ENCODE peak calls at places on chromosome 22, in nine cellular contexts. S, G, R, E, K, X, B, Z and A are unnamed samples.

GRCh38 chr22:36331306-36331911 is 56.4 kb downstream of the MYH9 start:
- DNase-seq in R (peak), S (peak), X (peak), G (peak), K (peak), Z (peak), E (peak), B (peak), A (peak)

GRCh38 chr22:46592390-46592872 is 27.8 kb upstream of the GRAMD4 start:
- DNase-seq in S (peak), E (peak), R (peak), B (no peak), X (peak), Z (peak), K (no peak), G (no peak), A (peak)

GRCh38 chr22:46542011-46542985 is 4.9 kb upstream of the CELSR1 start:
- DNase-seq in B (peak), S (peak), X (peak), R (peak), E (peak), Z (peak), G (peak), K (no peak), A (peak)

GRCh38 chr22:46612904-46613605 is 7.1 kb upstream of the GRAMD4 start:
- DNase-seq in B (peak), S (no peak), K (no peak), E (no peak), Z (peak), G (no peak), X (no peak), R (no peak), A (peak)

GRCh38 chr22:20995329-20996030 is 6.4 kb downstream of the THAP7 start:
- DNase-seq in K (no peak), R (no peak), Z (no peak), E (no peak), X (no peak), B (no peak), G (no peak), S (no peak), A (no peak)

GRCh38 chr22:45424241-45424731 is 10.8 kb downstream of the RIBC2 start:
- DNase-seq in S (no peak), Z (no peak), G (no peak), E (no peak), B (peak), R (no peak), K (no peak), X (no peak), A (no peak)

GRCh38 chr22:45961679-45962430 is 15.1 kb downstream of the WNT7B start:
- DNase-seq in Z (no peak), G (no peak), K (no peak), S (no peak), X (no peak), R (no peak), B (no peak), E (no peak), A (no peak)

GRCh38 chr22:45254789-45255261 is 14.1 kb upstream of the KIAA0930 start:
- DNase-seq in Z (no peak), R (peak), G (no peak), X (no peak), S (peak), E (no peak), B (no peak), K (no peak), A (peak)

GRCh38 chr22:19438286-19438685 is 5.9 kb downstream of the MRPL40 start:
- DNase-seq in K (no peak), R (no peak), E (no peak), G (no peak), B (no peak), X (no peak), S (no peak), Z (no peak), A (no peak)

GRCh38 chr22:38355275-38355674 is 38.0 kb upstream of the CSNK1E start:
- DNase-seq in R (no peak), X (no peak), E (no peak), K (no peak), Z (no peak), G (no peak), S (peak), B (no peak), A (no peak)

GRCh38 chr22:31605851-31606585 is 56.0 kb downstream of the PISD start:
- DNase-seq in Z (no peak), S (no peak), K (no peak), X (peak), E (no peak), G (no peak), R (no peak), B (no peak), A (no peak)

GRCh38 chr22:44723801-44724200 is 21.8 kb downstream of the PRR5 start:
- DNase-seq in B (no peak), S (no peak), R (peak), Z (peak), K (no peak), E (peak), G (no peak), X (no peak), A (peak)

GRCh38 chr22:44107341-44107740 is 73.4 kb upstream of the PARVG start:
- DNase-seq in Z (no peak), G (no peak), S (no peak), B (no peak), E (no peak), K (no peak), X (no peak), R (peak), A (no peak)

DNA sequence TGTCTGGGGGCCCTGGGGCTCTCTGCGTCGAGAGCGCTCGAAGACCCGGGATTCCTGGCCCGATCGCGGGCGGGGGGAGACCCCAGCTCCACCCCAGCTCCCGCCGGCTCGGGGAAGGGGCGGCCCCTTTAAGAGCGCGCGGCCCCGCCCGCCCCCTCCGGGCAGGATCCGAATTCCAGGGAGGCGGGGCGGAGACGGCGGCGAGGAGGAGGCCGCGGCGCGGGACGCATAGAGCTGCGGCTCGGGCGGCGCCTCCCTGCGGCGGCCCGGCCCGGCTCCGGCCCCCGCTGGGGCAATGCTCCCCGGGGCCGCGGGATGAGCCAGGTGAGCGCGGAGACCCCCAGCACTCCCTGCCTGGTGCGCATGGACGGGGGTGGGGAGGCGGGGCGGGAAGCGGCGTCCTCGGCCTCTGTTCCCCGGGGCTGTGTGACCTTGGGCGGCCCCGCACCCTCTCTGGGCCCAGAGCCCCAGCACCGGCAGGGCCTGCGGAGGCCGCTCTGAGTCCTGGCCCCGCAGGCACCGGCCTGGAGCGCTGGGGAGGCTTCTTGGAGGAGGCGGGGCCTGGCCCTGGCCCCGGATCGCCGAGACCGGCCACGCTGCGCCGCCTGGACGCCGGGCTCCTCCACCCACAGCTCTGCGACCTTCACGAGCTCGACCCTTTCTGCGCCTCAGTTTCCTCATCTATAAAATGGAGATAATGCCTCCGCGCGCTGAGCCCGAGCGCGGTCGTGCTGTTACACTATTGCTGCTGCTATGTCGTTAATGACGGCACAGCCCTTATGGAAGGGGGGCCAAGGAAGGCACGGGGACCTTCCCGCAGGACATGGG is 594 bp downstream of the GAS2L1 start:
- DNase-seq in G (peak), B (no peak), K (no peak), E (peak), Z (peak), S (peak), X (no peak), R (peak), A (no peak)
- TF ChIP-seq CTCF in G (no peak), B (no peak), K (no peak), E (peak), Z (no peak), S (no peak), X (no peak), R (no peak), A (no peak)

GRCh38 chr22:26826431-26826935 is 169.1 kb downstream of the MIAT start:
- DNase-seq in K (no peak), S (no peak), X (no peak), B (no peak), E (no peak), Z (no peak), G (no peak), R (no peak), A (no peak)

GRCh38 chr22:26823966-26824365 is 166.6 kb downstream of the MIAT start:
- DNase-seq in G (no peak), X (no peak), B (no peak), E (no peak), S (no peak), R (no peak), Z (no peak), K (no peak), A (no peak)

GRCh38 chr22:26825960-26826359 is 168.6 kb downstream of the MIAT start:
- DNase-seq in Z (no peak), E (no peak), K (no peak), S (no peak), B (no peak), G (no peak), X (no peak), R (no peak), A (no peak)

GRCh38 chr22:26821854-26822253 is 164.5 kb downstream of the MIAT start:
- DNase-seq in B (no peak), G (no peak), X (no peak), R (no peak), K (no peak), E (no peak), Z (no peak), S (no peak), A (no peak)

DNA sequence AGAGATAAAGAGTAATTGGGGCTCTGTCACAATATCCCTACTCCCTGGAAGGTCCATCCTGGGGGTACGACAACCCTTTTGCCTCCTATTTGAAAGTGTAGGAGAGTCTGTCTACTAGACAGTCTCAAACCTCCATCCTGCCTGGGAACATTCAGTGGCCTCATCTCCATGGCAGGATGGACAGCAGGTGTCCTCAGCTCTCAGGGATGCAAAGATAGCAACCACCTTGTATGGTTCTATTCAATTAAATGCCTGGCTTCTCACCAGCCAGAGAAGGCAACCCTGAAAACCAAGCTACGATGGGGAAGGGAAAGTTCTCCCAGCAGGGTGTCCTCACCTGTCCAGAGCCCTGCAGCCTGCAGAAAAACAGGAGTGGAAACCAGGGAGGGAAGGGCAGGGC is 164.9 kb downstream of the MIAT start:
- DNase-seq in R (no peak), E (no peak), B (no peak), X (no peak), K (no peak), S (no peak), G (no peak), Z (no peak), A (no peak)
- TF ChIP-seq CTCF in R (no peak), E (no peak), B (no peak), X (no peak), K (no peak), S (no peak), G (no peak), Z (no peak), A (no peak)

DNA sequence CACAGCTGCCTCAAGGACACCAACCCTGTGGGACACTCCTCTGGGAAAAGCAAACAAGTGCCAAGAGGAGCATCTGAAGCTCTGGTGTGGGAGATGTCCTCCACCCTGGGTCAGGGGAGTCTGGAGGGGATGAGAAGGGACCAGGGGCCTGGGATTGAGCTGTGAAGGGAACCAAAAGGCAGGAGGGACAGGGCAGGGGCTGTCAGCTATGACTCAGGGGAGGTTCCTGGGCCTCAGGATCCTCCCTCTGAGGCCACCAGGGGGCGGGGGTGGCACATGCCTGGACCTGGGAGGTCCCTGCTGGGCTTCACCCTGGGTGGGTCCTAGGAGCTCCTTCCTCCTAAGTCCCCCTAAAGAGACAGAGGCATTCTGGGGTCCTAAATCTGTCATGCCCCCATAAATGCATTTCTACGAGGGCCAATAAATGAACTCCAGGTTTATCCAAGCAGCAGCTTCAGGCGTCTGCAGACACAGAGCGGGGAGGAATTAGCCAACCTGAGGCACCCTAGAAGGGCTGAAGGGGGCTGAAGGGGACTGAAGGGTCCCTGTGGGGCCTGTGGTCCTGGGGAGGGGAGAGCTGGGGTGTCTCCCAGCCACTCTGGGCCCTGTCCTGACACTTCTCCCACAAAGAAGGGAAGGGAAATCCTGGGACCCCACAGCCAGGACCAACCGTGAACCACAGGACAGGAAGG is 31.9 kb upstream of the IGLL5 start:
- DNase-seq in X (no peak), E (no peak), K (no peak), G (peak), R (no peak), S (peak), Z (peak), B (no peak), A (no peak)
- TF ChIP-seq CTCF in X (peak), E (peak), K (no peak), G (peak), R (peak), S (peak), Z (peak), B (peak), A (peak)

DNA sequence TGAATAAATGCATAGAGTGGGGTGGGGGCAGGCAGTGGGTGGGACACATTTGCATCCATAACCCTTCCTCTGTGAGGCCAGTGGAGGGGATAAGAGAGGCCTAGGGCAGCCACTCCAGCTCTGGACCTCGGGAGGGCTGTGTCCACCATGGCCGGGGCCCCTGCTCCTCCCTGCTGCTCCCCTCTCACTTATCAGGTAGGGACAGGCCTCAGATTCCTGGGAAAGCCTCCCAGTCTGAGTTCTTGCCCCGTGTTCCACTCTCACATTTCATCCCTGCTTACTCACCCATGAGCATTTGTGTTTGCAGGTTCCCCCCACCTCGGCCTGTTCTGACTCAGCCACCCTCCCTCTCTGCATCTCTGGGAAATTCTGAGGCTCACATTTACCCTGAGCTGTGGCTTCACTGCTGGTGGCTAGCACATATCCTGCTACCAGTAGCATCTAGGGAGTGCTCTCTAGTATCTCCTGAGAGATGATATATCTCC is 128.7 kb upstream of the TOP3B start:
- DNase-seq in X (peak), K (no peak), E (peak), Z (peak), R (peak), G (no peak), B (no peak), S (peak), A (peak)
- TF ChIP-seq CTCF in X (no peak), K (no peak), E (no peak), Z (no peak), R (no peak), G (no peak), B (no peak), S (no peak), A (no peak)